ENCODE peak calls at places on chromosomes 1 and 21, in six cellular contexts. T is A549, F is esophagus muscularis mucosa, Q is tibial nerve, K is right lobe of liver, M is breast epithelium. R is an unnamed sample.

GRCh38 chr21:14560555-14560954 is 14.4 kb upstream of the SAMSN1 start:
- DNase-seq in T (no peak), F (no peak), Q (no peak), K (no peak), M (no peak), R (no peak)

GRCh38 chr1:22096036-22096435 is 43.5 kb downstream of the CDC42 start:
- DNase-seq in T (no peak), F (no peak), Q (no peak), K (no peak), M (no peak), R (no peak)

GRCh38 chr21:46124926-46125845 is 27.3 kb downstream of the COL6A2 start:
- DNase-seq in T (no peak), F (no peak), Q (no peak), K (peak; percentile 21), M (no peak), R (no peak)

GRCh38 chr1:205355054-205355453 is 1.7 kb downstream of the KLHDC8A start:
- DNase-seq in T (peak; percentile 51), F (no peak), Q (no peak), K (no peak), M (peak; percentile 87), R (no peak)

GRCh38 chr1:70140343-70140742 is 65.0 kb downstream of the LRRC40 start:
- DNase-seq in T (no peak), F (no peak), Q (peak; percentile 11), K (no peak), M (no peak), R (no peak)

GRCh38 chr1:30192969-30193630 is 530.3 kb downstream of the MATN1 start:
- DNase-seq in T (no peak), F (peak; percentile 89), Q (no peak), K (no peak), M (no peak), R (no peak)

GRCh38 chr21:41678016-41678935 is 88.6 kb downstream of the RIPK4 start:
- DNase-seq in T (peak; percentile 94), F (no peak), Q (no peak), K (peak; percentile 47), M (peak; percentile 94), R (peak; percentile 68)

GRCh38 chr1:155010211-155010918 is 7.8 kb downstream of the ZBTB7B start:
- DNase-seq in T (no peak), F (no peak), Q (no peak), K (peak; percentile 23), M (no peak), R (no peak)

GRCh38 chr1:63704443-63704842 is 69.4 kb upstream of the ROR1 start:
- DNase-seq in T (peak; percentile 74), F (no peak), Q (no peak), K (no peak), M (no peak), R (no peak)

GRCh38 chr21:36551731-36552457 is 72.0 kb upstream of the CLDN14 start:
- DNase-seq in T (no peak), F (no peak), Q (no peak), K (no peak), M (no peak), R (no peak)

GRCh38 chr1:109493805-109494539 is at the start of gene CYB561D1:
- DNase-seq in T (peak; percentile 78), F (peak; percentile 96), Q (peak; percentile 77), K (peak; percentile 90), M (peak; percentile 77), R (peak; percentile 92)
- TF ChIP-seq POLR2A in T (peak; percentile 66), F (no peak), Q (peak; percentile 27), K (peak; percentile 54), M (no peak), R (peak; percentile 65)

GRCh38 chr1:1874901-1875300 is 16.0 kb downstream of the GNB1 start:
- DNase-seq in T (no peak), F (no peak), Q (no peak), K (no peak), M (no peak), R (no peak)

GRCh38 chr1:1872329-1872994 is 18.4 kb downstream of the GNB1 start:
- DNase-seq in T (no peak), F (no peak), Q (no peak), K (no peak), M (no peak), R (no peak)

GRCh38 chr1:1876335-1876935 is 14.5 kb downstream of the GNB1 start:
- DNase-seq in T (no peak), F (no peak), Q (no peak), K (no peak), M (no peak), R (no peak)

GRCh38 chr1:1875932-1876331 is 15.0 kb downstream of the GNB1 start:
- DNase-seq in T (no peak), F (no peak), Q (no peak), K (no peak), M (no peak), R (no peak)

GRCh38 chr1:1873186-1873585 is 17.7 kb downstream of the GNB1 start:
- DNase-seq in T (no peak), F (no peak), Q (no peak), K (no peak), M (no peak), R (no peak)
- TF ChIP-seq POLR2A in T (no peak), F (no peak), Q (no peak), K (no peak), M (no peak), R (no peak)

DNA sequence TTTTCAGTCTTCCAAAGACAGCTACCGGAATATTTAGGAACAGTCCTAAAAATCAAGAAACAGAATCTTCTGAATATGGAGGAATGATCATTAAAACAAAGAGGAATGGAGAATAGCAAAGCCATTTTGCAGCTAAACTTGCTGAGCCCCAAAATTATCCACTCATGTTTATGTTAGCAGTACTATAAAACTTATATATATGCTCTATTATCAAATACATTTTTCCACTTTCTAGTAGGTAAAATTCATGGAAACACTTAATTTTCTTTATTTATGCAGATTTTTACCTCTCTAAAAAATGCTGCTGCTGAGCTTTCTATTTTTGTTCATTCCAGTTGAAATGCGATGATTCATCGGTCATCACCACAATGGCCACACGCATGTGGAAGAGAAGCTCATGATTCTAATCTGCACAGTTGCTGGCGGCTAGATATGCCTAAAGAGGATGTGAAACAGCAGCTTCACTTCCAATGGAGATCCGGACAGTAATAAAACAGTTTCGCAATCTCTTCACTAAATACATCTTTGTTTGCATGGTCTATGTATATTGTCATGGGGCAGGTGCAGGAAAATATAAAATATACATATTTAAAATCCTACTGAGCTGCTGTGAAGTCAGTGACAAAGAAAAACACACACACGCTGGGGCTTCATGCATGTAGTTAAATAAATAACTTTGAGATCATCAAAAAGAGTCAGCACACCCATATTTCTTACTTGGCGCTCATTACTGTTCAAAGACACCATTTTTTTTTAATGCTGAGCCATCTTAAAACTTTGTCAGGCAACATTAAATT is 292.2 kb downstream of the SMYD3 start:
- DNase-seq in T (no peak), F (no peak), Q (peak; percentile 40), K (no peak), M (peak; percentile 22), R (peak; percentile 38)
- TF ChIP-seq POLR2A in T (no peak), F (no peak), Q (no peak), K (no peak), M (no peak), R (no peak)

GRCh38 chr1:51790385-51790784 is 88.1 kb downstream of the NRDC start:
- DNase-seq in T (no peak), F (no peak), Q (no peak), K (no peak), M (no peak), R (no peak)
- TF ChIP-seq POLR2A in T (no peak), F (no peak), Q (no peak), K (no peak), M (no peak), R (no peak)

DNA sequence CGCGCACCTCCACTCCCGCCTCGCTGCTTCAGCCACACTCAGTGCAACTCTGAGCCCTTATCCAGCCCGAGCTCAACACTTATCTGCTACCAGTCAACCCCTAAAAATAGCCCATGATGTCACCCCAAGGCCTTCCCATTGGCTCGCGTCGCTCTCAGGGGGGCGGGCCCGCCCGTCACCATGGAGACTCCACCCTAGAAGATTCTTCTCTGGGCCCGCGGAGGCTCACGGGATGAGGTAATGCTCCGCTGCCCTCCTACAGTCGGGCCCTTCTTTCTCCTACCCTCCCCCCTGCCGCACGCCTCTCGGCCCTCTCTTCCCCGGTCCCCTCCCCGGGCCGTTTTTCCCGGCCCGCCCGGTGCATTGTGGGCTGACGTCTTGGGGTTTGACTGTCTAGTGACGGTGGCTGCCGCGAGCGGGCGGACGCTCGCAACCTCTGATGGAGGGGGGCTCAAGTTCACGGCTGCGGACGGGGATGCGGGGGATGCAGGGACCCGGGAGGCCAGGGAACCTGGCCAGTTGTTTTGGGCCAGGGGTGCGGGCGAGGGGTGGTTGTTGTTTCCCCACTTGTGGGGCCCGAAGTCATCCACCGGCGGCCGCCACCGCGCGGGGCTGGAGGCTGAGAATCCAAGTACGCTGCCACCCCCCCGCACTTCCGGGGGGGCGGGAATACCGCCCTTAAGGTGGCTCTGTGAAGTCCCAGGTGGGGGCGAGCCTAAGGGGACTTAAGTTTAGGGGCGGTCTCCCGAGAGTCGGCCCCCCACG is at the start of gene JUN:
- DNase-seq in T (peak; percentile 98), F (peak; percentile 100), Q (peak; percentile 100), K (peak; percentile 100), M (peak; percentile 99), R (peak; percentile 93)
- TF ChIP-seq POLR2A in T (peak; percentile 100), F (peak; percentile 95), Q (peak; percentile 98), K (peak; percentile 100), M (peak; percentile 94), R (peak; percentile 100)

DNA sequence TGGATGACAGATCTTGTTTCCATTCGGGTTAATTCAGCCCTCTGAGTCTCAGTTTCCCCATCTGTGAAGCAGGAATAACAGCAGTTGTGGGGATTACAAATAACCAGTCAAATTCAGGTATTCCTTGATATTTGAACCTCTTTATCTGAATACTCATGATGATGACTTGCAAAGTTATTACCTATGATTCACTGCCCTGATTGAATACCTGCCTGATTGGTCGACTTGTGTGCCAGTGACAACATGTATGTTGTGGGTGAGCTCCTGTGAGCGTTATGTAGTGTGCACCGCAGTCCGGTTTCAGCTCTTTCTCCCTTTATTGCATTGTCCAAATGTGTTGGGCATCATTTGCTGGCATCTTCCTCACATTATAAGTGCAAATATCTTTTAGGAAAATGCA is 9.5 kb upstream of the TMEM61 start:
- DNase-seq in T (no peak), F (no peak), Q (no peak), K (no peak), M (no peak), R (no peak)
- TF ChIP-seq POLR2A in T (no peak), F (no peak), Q (no peak), K (no peak), M (no peak), R (no peak)

GRCh38 chr1:6667139-6667538 is 34.5 kb downstream of the DNAJC11 start:
- DNase-seq in T (no peak), F (no peak), Q (no peak), K (no peak), M (no peak), R (no peak)

GRCh38 chr1:6668503-6668902 is 33.1 kb downstream of the DNAJC11 start:
- DNase-seq in T (no peak), F (no peak), Q (no peak), K (no peak), M (no peak), R (no peak)

GRCh38 chr1:6672558-6672957 is 29.1 kb downstream of the DNAJC11 start:
- DNase-seq in T (no peak), F (no peak), Q (no peak), K (no peak), M (no peak), R (no peak)

DNA sequence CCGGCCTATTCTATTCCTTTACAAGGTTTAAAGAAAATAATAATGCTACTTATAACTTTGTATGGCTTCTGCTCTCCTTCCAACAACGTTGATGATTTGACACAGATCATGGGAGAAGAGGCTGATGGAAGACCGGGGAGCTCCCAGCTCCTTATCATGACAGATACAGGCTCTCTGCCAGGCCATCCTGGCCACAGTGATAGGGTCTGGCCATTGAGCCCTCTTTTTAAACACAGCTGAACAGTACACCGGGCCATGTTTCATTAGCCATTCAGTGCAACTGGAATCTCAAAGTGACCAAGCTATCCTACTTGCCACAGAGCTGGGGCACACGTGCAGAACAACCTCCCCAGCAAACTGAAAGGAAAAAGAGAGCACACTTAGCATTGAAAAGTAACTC is 34.9 kb downstream of the DNAJC11 start:
- DNase-seq in T (no peak), F (no peak), Q (no peak), K (no peak), M (no peak), R (no peak)
- TF ChIP-seq POLR2A in T (no peak), F (no peak), Q (no peak), K (no peak), M (no peak), R (no peak)

R was measured in H54.